ENCODE peak calls at places on chromosome 2, in nine cellular contexts. C is CD4-positive, CD25-positive, alpha-beta regulatory T cell; I is CD8-positive, alpha-beta memory T cell; Q is CD4-positive, alpha-beta memory T cell; O is neuronal stem cell; U is astrocyte of the spinal cord; V is GM12878; J is endothelial cell of umbilical vein; N is psoas muscle. M is an unnamed sample.

GRCh38 chr2:176151199-176152099 is at the start of gene HOXD4:
- DNase-seq in C (no peak), I (no peak), Q (no peak), O (no peak), U (no peak), V (no peak), J (no peak), N (peak; percentile 34), M (no peak)

GRCh38 chr2:98027535-98027934 is 31.8 kb upstream of the TMEM131 start:
- DNase-seq in C (no peak), I (no peak), Q (no peak), O (no peak), U (no peak), V (peak; percentile 67), J (no peak), N (no peak), M (no peak)

GRCh38 chr2:224038830-224039079 is 331 bp downstream of the SERPINE2 start:
- DNase-seq in C (no peak), I (no peak), Q (no peak), O (no peak), U (no peak), V (no peak), J (no peak), N (no peak), M (no peak)

GRCh38 chr2:25586726-25587144 is 86.6 kb downstream of the DTNB start:
- DNase-seq in C (no peak), I (no peak), Q (no peak), O (no peak), U (peak; percentile 12), V (peak; percentile 92), J (peak; percentile 34), N (no peak), M (no peak)

GRCh38 chr2:124318913-124319312 is 293.8 kb downstream of the CNTNAP5 start:
- DNase-seq in C (no peak), I (no peak), Q (no peak), O (no peak), U (no peak), V (no peak), J (no peak), N (no peak), M (no peak)

GRCh38 chr2:127226132-127226519 is 6.0 kb upstream of the CYP27C1 start:
- DNase-seq in C (no peak), I (no peak), Q (no peak), O (no peak), U (no peak), V (no peak), J (no peak), N (no peak), M (no peak)

GRCh38 chr2:37622434-37623202 is 48.8 kb downstream of the CDC42EP3 start:
- DNase-seq in C (no peak), I (no peak), Q (no peak), O (no peak), U (no peak), V (no peak), J (no peak), N (no peak), M (no peak)

GRCh38 chr2:180077295-180077906 is 70.3 kb upstream of the CWC22 start:
- DNase-seq in C (no peak), I (no peak), Q (no peak), O (peak; percentile 21), U (peak; percentile 55), V (no peak), J (peak; percentile 32), N (no peak), M (no peak)

DNA sequence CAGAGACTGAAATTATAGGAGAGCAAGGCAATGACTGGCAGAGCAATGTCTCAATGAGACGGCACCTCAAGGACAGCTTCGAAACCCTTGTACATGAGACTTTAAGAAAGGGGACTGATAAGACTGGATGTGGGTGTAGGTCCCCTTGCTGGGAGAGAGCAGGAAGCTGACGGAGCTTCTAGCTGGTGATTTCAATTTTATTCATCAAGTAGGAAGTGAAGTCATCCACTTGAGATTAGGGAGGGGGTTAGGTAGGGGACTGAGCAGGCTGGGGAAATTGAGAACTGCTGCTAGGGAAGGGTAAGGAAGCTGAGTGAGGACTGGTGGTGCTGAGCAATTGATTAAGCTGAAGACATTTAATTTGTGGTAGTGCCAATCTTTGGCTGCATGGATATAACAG is 99.5 kb upstream of the ITGB6 start:
- DNase-seq in C (no peak), I (no peak), Q (no peak), O (no peak), U (peak; percentile 38), V (no peak), J (peak; percentile 65), N (no peak), M (no peak)
- H3K4me3 ChIP-seq in C (no peak overlapping the region), I (no peak overlapping the region), Q (no peak overlapping the region), O (no peak overlapping the region), U (no peak overlapping the region), V (no peak overlapping the region), J (no peak overlapping the region), N (no peak overlapping the region), M (no peak overlapping the region)

GRCh38 chr2:5121106-5121505 is 571.1 kb upstream of the SOX11 start:
- DNase-seq in C (no peak), I (no peak), Q (no peak), O (no peak), U (no peak), V (no peak), J (no peak), N (no peak), M (no peak)

GRCh38 chr2:5121677-5122076 is 570.5 kb upstream of the SOX11 start:
- DNase-seq in C (no peak), I (no peak), Q (no peak), O (peak; percentile 9), U (no peak), V (no peak), J (no peak), N (no peak), M (no peak)

GRCh38 chr2:5123597-5124196 is 568.5 kb upstream of the SOX11 start:
- DNase-seq in C (no peak), I (no peak), Q (no peak), O (no peak), U (no peak), V (no peak), J (no peak), N (no peak), M (no peak)

DNA sequence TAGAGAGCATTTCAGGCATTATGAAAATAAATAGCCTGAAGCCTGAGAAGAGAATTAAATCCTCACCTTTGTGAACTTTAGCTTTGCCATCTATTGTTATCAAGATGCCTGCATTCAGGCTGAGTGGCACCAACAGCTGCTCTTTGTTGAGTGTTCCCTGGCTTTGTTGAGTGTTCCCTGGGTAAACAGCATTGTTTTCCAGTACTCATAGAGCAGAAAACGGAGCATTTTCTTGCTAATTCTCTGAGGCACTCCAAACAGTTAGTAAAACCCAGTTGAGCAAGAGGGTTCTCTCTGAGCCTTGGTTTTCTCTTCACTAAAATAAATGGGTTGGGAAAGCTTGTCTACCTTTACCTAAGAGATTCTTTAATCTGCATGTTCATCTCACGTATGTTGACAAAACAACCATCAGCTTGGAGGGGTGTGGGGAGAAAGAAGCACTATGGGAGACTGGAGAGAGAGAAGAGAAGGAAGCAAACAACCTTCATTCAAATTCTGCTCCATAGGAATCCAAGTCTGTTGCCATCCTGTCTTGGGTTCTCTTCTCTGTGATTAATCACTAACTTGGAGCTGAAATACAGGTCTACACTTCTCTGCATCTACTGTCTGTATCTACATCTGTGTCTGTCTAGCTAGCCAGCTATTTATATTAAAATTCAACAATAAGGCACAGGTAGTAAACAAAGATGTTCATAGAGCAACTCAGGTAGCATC is 567.0 kb upstream of the SOX11 start:
- DNase-seq in C (no peak), I (no peak), Q (no peak), O (peak; percentile 26), U (no peak), V (no peak), J (no peak), N (no peak), M (no peak)
- H3K4me3 ChIP-seq in C (no peak overlapping the region), I (no peak overlapping the region), Q (no peak overlapping the region), O (no peak overlapping the region), U (no peak overlapping the region), V (no peak overlapping the region), J (no peak overlapping the region), N (no peak overlapping the region), M (no peak overlapping the region)

GRCh38 chr2:160956243-160956802 is 203.9 kb upstream of the TANK start:
- DNase-seq in C (no peak), I (no peak), Q (no peak), O (no peak), U (no peak), V (no peak), J (no peak), N (peak; percentile 63), M (no peak)

GRCh38 chr2:160952462-160952861 is 207.8 kb upstream of the TANK start:
- DNase-seq in C (no peak), I (no peak), Q (no peak), O (no peak), U (peak; percentile 67), V (no peak), J (peak; percentile 53), N (peak; percentile 70), M (peak; percentile 63)
- H3K4me3 ChIP-seq in C (no peak overlapping the region), I (no peak overlapping the region), Q (no peak overlapping the region), O (no peak overlapping the region), U (peak overlapping the region; percentile 3), V (no peak overlapping the region), J (no peak overlapping the region), N (peak overlapping the region; percentile 38), M (peak overlapping the region; percentile 10)

GRCh38 chr2:237601453-237602116 is 11.1 kb upstream of the RAB17 start:
- DNase-seq in C (no peak), I (no peak), Q (no peak), O (no peak), U (no peak), V (no peak), J (no peak), N (no peak), M (no peak)

GRCh38 chr2:237602409-237602808 is 11.9 kb upstream of the RAB17 start:
- DNase-seq in C (no peak), I (no peak), Q (no peak), O (no peak), U (no peak), V (no peak), J (no peak), N (no peak), M (no peak)

GRCh38 chr2:237598468-237599208 is 8.1 kb upstream of the RAB17 start:
- DNase-seq in C (no peak), I (no peak), Q (no peak), O (no peak), U (no peak), V (no peak), J (no peak), N (no peak), M (no peak)

GRCh38 chr2:237599465-237600110 is 9.1 kb upstream of the RAB17 start:
- DNase-seq in C (no peak), I (no peak), Q (no peak), O (no peak), U (no peak), V (no peak), J (no peak), N (no peak), M (no peak)

DNA sequence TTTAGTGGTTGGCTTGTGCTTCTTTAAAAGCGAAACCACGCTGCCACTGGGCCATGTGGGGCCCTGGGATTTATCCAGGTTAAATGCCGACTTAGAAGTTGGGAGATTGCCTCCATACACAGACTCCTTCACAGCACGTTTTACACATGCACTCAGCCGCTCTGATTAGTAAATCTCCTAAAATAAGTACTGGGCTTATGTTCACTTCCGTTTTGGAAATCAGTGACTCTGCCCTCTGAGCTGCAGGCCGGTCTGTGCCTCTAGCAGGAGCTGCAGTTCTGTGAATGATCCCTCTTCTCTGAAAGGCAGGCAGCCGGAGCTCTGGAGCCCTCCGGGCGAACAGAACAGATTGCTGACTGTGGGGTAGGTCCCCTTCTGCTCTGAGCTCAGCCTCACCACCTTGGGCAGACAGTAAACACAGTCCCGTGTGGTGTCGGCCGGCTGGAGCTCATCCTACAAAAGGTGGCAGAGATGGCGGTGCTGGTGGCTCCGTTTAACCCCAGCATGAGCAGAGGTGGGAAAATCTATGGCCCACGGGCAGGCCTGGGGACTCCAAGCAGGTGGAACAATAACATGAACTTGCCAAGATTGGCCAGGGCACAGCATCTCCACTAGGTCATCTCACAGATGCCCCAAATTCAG is 9.8 kb upstream of the RAB17 start:
- DNase-seq in C (no peak), I (no peak), Q (no peak), O (no peak), U (no peak), V (no peak), J (peak; percentile 53), N (peak; percentile 84), M (peak; percentile 85)
- H3K4me3 ChIP-seq in C (no peak overlapping the region), I (no peak overlapping the region), Q (no peak overlapping the region), O (no peak overlapping the region), U (no peak overlapping the region), V (no peak overlapping the region), J (no peak overlapping the region), N (peak overlapping the region; percentile 54), M (peak overlapping the region; percentile 4)